ENCODE peak calls at places on chromosomes 5 and 9, in eight cellular contexts. G, J, B, P, N, I, F and O are unnamed samples.

GRCh38 chr5:113043491-113043931 is 66.9 kb downstream of the DCP2 start:
- DNase-seq in G (peak), J (no peak), B (no peak), P (peak), N (peak), I (no peak), F (no peak), O (no peak)

GRCh38 chr9:137311171-137311970 is 9.3 kb upstream of the NRARP start:
- DNase-seq in G (no peak), J (peak), B (no peak), P (no peak), N (no peak), I (no peak), F (peak), O (peak)

GRCh38 chr9:79707589-79707988 is 135.8 kb downstream of the TLE4 start:
- DNase-seq in G (no peak), J (no peak), B (no peak), P (no peak), N (no peak), I (no peak), F (no peak), O (no peak)

GRCh38 chr5:111143910-111144309 is 51.8 kb downstream of the WDR36 start:
- DNase-seq in G (no peak), J (peak), B (no peak), P (no peak), N (peak), I (peak), F (no peak), O (no peak)

GRCh38 chr5:97136471-97136870 is 5.9 kb downstream of the LIX1 start:
- DNase-seq in G (no peak), J (no peak), B (no peak), P (no peak), N (no peak), I (no peak), F (no peak), O (no peak)

GRCh38 chr5:55578771-55579170 is 44.0 kb upstream of the PLPP1 start:
- DNase-seq in G (no peak), J (no peak), B (no peak), P (no peak), N (peak), I (no peak), F (no peak), O (no peak)

GRCh38 chr9:130894546-130894945 is 2.1 kb downstream of the QRFP start:
- DNase-seq in G (no peak), J (no peak), B (no peak), P (no peak), N (no peak), I (no peak), F (no peak), O (no peak)

GRCh38 chr5:142151436-142152382 is 43.1 kb downstream of the NDFIP1 start:
- DNase-seq in G (peak), J (peak), B (peak), P (peak), N (peak), I (peak), F (peak), O (peak)

GRCh38 chr9:89803403-89803802 is 198.6 kb downstream of the GADD45G start:
- DNase-seq in G (no peak), J (no peak), B (no peak), P (no peak), N (no peak), I (no peak), F (no peak), O (no peak)

GRCh38 chr9:32579706-32580331 is 6.9 kb upstream of the NDUFB6 start:
- DNase-seq in G (peak), J (peak), B (peak), P (peak), N (peak), I (peak), F (peak), O (peak)

DNA sequence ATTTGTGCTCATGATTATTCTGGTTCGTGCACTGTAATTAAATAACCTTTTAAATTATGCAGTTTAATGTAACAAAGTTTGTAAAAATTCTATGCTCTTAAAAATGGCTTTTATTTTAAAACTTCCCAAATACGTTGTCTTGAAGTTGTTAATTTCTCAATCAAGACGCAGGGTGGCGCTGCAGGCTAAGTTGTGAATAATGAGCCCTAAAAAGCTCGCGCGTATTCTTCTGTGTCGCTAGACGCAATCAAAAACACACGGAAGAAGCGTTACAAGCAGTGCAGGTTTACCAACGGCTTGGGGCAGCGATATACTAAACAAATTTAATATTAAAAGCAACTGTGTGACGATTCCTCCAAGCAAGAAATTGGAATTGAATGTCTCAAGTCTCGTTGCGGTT is at the start of gene PCDHB4:
- DNase-seq in G (no peak), J (no peak), B (no peak), P (peak), N (no peak), I (no peak), F (no peak), O (no peak)
- TF ChIP-seq CTCF in G (no peak), J (peak), B (no peak), P (peak), N (no peak), I (no peak), F (peak), O (no peak)

GRCh38 chr9:105241356-105242043 is 3.0 kb upstream of the SLC44A1 start:
- DNase-seq in G (no peak), J (no peak), B (no peak), P (no peak), N (peak), I (no peak), F (no peak), O (no peak)
- TF ChIP-seq CTCF in G (no peak), J (no peak), B (no peak), P (no peak), N (no peak), I (no peak), F (no peak), O (no peak)

DNA sequence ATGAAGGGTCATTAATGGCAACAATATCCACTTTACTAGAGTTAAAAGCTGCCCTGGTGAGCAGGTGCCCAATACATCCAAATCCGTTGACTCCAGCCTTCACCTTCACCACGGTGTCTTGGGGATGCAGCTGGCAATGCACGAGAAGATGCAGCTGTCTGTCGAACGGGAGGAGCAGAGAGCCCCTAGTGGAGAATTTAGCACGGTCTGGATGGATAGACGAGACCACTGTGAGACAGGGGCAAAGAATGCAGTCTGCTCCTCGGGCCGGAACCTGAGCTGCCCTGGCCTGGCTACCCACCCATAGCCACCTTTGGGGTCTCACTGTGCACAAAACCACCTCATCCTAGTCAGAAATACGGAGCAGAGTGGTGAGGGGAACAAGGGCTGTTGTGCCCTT is 35.1 kb downstream of the ADRA1B start:
- DNase-seq in G (no peak), J (no peak), B (no peak), P (peak), N (peak), I (no peak), F (no peak), O (no peak)
- TF ChIP-seq CTCF in G (peak), J (peak), B (no peak), P (no peak), N (peak), I (peak), F (no peak), O (no peak)

DNA sequence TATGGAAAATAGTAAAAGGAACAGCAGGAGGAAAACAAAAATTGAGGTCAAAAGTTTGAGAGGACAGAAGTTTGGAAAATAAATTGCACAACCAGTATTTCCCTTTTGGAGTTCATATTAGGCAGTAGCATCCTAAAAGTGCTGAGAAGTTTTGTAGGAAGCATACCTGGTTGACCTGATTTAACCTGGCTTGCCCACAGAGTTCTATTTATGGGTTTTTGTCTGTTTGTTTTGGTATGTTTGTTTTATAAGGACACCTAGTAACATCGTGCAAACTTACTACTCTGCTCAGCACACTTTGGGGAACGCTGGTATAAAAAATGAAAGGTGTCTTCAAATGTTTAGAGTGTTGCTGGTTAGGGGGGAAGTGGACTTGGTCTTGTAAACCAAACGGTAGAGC is 15.1 kb downstream of the ADRB2 start:
- DNase-seq in G (no peak), J (no peak), B (no peak), P (no peak), N (no peak), I (no peak), F (no peak), O (no peak)
- TF ChIP-seq CTCF in G (no peak), J (no peak), B (no peak), P (no peak), N (no peak), I (no peak), F (no peak), O (no peak)

GRCh38 chr9:18708429-18708828 is 234.5 kb downstream of the ADAMTSL1 start:
- DNase-seq in G (no peak), J (no peak), B (no peak), P (no peak), N (peak), I (no peak), F (no peak), O (no peak)
- TF ChIP-seq CTCF in G (no peak), J (no peak), B (no peak), P (no peak), N (no peak), I (no peak), F (no peak), O (no peak)

GRCh38 chr5:10501554-10502075 is 59.9 kb downstream of the ROPN1L start:
- DNase-seq in G (no peak), J (no peak), B (no peak), P (no peak), N (no peak), I (no peak), F (no peak), O (no peak)

GRCh38 chr5:10500669-10501068 is 59.0 kb downstream of the ROPN1L start:
- DNase-seq in G (no peak), J (no peak), B (no peak), P (no peak), N (no peak), I (no peak), F (no peak), O (no peak)

GRCh38 chr5:10499066-10499465 is 57.4 kb downstream of the ROPN1L start:
- DNase-seq in G (no peak), J (no peak), B (no peak), P (no peak), N (no peak), I (no peak), F (no peak), O (no peak)

GRCh38 chr5:10499776-10500175 is 58.1 kb downstream of the ROPN1L start:
- DNase-seq in G (no peak), J (no peak), B (no peak), P (no peak), N (no peak), I (no peak), F (no peak), O (no peak)

DNA sequence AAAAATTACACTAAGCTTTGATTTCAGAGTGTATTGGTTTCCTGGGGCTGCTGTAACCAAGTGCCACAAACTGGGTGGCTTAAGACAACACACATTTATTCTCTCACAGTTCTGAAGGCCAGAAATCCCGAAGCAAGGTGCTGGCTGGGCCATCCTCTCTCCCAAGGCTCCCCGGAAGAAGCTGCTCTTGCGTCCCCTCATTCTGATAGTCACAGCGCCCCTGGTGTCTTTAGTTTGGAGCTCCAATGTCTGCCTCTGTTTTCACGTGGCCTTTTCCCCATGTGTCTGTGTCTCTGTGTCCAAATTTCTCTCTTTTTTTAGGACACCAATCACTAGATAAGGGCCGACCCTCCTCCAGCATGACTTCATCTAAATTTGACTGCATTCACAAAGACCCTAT is 56.7 kb downstream of the ROPN1L start:
- DNase-seq in G (no peak), J (no peak), B (no peak), P (no peak), N (no peak), I (no peak), F (no peak), O (no peak)
- TF ChIP-seq CTCF in G (no peak), J (no peak), B (no peak), P (no peak), N (no peak), I (no peak), F (no peak), O (no peak)

GRCh38 chr9:97852399-97853055 is 499 bp upstream of the FOXE1 start:
- DNase-seq in G (no peak), J (no peak), B (no peak), P (no peak), N (no peak), I (no peak), F (no peak), O (no peak)

GRCh38 chr9:97855486-97855875 is 2.5 kb downstream of the FOXE1 start:
- DNase-seq in G (no peak), J (no peak), B (no peak), P (no peak), N (no peak), I (no peak), F (no peak), O (no peak)

GRCh38 chr9:97853056-97853843 is at the start of gene FOXE1:
- DNase-seq in G (no peak), J (peak), B (no peak), P (no peak), N (no peak), I (no peak), F (peak), O (no peak)

GRCh38 chr9:97854696-97855485 is 1.9 kb downstream of the FOXE1 start:
- DNase-seq in G (no peak), J (no peak), B (no peak), P (no peak), N (no peak), I (no peak), F (no peak), O (no peak)

DNA sequence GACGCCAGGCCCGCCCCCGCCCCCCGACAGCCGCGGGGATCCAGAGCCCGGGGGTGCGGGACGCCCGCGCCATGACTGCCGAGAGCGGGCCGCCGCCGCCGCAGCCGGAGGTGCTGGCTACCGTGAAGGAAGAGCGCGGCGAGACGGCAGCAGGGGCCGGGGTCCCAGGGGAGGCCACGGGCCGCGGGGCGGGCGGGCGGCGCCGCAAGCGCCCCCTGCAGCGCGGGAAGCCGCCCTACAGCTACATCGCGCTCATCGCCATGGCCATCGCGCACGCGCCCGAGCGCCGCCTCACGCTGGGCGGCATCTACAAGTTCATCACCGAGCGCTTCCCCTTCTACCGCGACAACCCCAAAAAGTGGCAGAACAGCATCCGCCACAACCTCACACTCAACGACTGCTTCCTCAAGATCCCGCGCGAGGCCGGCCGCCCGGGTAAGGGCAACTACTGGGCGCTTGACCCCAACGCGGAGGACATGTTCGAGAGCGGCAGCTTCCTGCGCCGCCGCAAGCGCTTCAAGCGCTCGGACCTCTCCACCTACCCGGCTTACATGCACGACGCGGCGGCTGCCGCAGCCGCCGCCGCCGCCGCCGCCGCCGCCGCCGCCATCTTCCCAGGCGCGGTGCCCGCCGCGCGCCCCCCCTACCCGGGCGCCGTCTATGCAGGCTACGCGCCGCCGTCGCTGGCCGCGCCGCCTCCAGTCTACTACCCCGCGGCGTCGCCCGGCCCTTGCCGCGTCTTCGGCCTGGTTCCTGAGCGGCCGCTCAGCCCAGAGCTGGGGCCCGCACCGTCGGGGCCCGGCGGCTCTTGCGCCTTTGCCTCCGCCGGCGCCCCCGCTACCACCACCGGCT is 1.0 kb downstream of the FOXE1 start:
- DNase-seq in G (no peak), J (peak), B (no peak), P (peak), N (peak), I (no peak), F (peak), O (no peak)
- TF ChIP-seq CTCF in G (peak), J (peak), B (no peak), P (peak), N (no peak), I (no peak), F (no peak), O (no peak)

GRCh38 chr9:111455638-111456037 is 28.5 kb downstream of the ECPAS start:
- DNase-seq in G (no peak), J (no peak), B (no peak), P (no peak), N (no peak), I (no peak), F (no peak), O (no peak)

GRCh38 chr9:111456536-111456935 is 27.6 kb downstream of the ECPAS start:
- DNase-seq in G (no peak), J (no peak), B (no peak), P (no peak), N (no peak), I (no peak), F (no peak), O (no peak)

GRCh38 chr9:111463036-111463435 is 21.1 kb downstream of the ECPAS start:
- DNase-seq in G (no peak), J (no peak), B (no peak), P (no peak), N (no peak), I (no peak), F (no peak), O (no peak)

GRCh38 chr9:111454751-111455150 is 29.4 kb downstream of the ECPAS start:
- DNase-seq in G (no peak), J (no peak), B (no peak), P (no peak), N (no peak), I (no peak), F (no peak), O (no peak)

GRCh38 chr9:111458139-111459009 is 25.8 kb downstream of the ECPAS start:
- DNase-seq in G (no peak), J (peak), B (no peak), P (no peak), N (no peak), I (no peak), F (no peak), O (no peak)
- TF ChIP-seq CTCF in G (no peak), J (no peak), B (no peak), P (no peak), N (no peak), I (no peak), F (no peak), O (no peak)